ENCODE peak calls at places on chromosomes 13 and 19, in ten cellular contexts. One of them, this sample, is unnamed.

GRCh38 chr13:32330438-32330837 is 15.1 kb downstream of the BRCA2 start:
- DNase-seq in NCI-H1105 treated with DMSO at 0.1 percent for 48 hours: no peak
- DNase-seq in activated T-cell treated with anti-CD3 and anti-CD28 coated beads for 1 hour: no peak
- DNase-seq in HT-29: no peak
- DNase-seq in suprapubic skin: no peak
- DNase-seq in choroid plexus epithelial cell: peak
- DNase-seq in epithelial cell of esophagus: peak
- DNase-seq in HFFc6: peak
- DNase-seq in breast epithelium: no peak
- DNase-seq in NCI-H2081 treated with DMSO at 0.1 percent for 48 hours: no peak
- DNase-seq in this sample: no peak

GRCh38 chr13:32804673-32805260 is 211.5 kb upstream of the KL start:
- DNase-seq in NCI-H1105 treated with DMSO at 0.1 percent for 48 hours: no peak
- DNase-seq in activated T-cell treated with anti-CD3 and anti-CD28 coated beads for 1 hour: no peak
- DNase-seq in HT-29: no peak
- DNase-seq in suprapubic skin: no peak
- DNase-seq in choroid plexus epithelial cell: peak
- DNase-seq in epithelial cell of esophagus: peak
- DNase-seq in HFFc6: no peak
- DNase-seq in breast epithelium: no peak
- DNase-seq in NCI-H2081 treated with DMSO at 0.1 percent for 48 hours: no peak
- DNase-seq in this sample: no peak

GRCh38 chr13:41311607-41312500 is 787 bp downstream of the NAA16 start:
- DNase-seq in NCI-H1105 treated with DMSO at 0.1 percent for 48 hours: peak
- DNase-seq in activated T-cell treated with anti-CD3 and anti-CD28 coated beads for 1 hour: peak
- DNase-seq in HT-29: peak
- DNase-seq in suprapubic skin: peak
- DNase-seq in choroid plexus epithelial cell: peak
- DNase-seq in epithelial cell of esophagus: peak
- DNase-seq in HFFc6: peak
- DNase-seq in breast epithelium: no peak
- DNase-seq in NCI-H2081 treated with DMSO at 0.1 percent for 48 hours: no peak
- DNase-seq in this sample: peak

GRCh38 chr19:16660763-16661479 is at the start of gene TMEM38A:
- DNase-seq in NCI-H1105 treated with DMSO at 0.1 percent for 48 hours: peak
- DNase-seq in activated T-cell treated with anti-CD3 and anti-CD28 coated beads for 1 hour: peak
- DNase-seq in HT-29: peak
- DNase-seq in suprapubic skin: peak
- DNase-seq in choroid plexus epithelial cell: no peak
- DNase-seq in epithelial cell of esophagus: peak
- DNase-seq in HFFc6: no peak
- DNase-seq in breast epithelium: peak
- DNase-seq in NCI-H2081 treated with DMSO at 0.1 percent for 48 hours: no peak
- DNase-seq in this sample: peak

GRCh38 chr19:42290523-42291436 is 11.2 kb upstream of the PRR19 start:
- DNase-seq in NCI-H1105 treated with DMSO at 0.1 percent for 48 hours: no peak
- DNase-seq in activated T-cell treated with anti-CD3 and anti-CD28 coated beads for 1 hour: peak
- DNase-seq in HT-29: peak
- DNase-seq in suprapubic skin: peak
- DNase-seq in choroid plexus epithelial cell: no peak
- DNase-seq in epithelial cell of esophagus: no peak
- DNase-seq in HFFc6: no peak
- DNase-seq in breast epithelium: no peak
- DNase-seq in NCI-H2081 treated with DMSO at 0.1 percent for 48 hours: no peak
- DNase-seq in this sample: no peak

GRCh38 chr19:1173160-1173844 is 766 bp downstream of the SBNO2 start:
- DNase-seq in NCI-H1105 treated with DMSO at 0.1 percent for 48 hours: no peak
- DNase-seq in activated T-cell treated with anti-CD3 and anti-CD28 coated beads for 1 hour: no peak
- DNase-seq in HT-29: no peak
- DNase-seq in suprapubic skin: peak
- DNase-seq in choroid plexus epithelial cell: no peak
- DNase-seq in epithelial cell of esophagus: no peak
- DNase-seq in HFFc6: no peak
- DNase-seq in breast epithelium: peak
- DNase-seq in NCI-H2081 treated with DMSO at 0.1 percent for 48 hours: no peak
- DNase-seq in this sample: peak

GRCh38 chr13:49814551-49815270 is 22.2 kb upstream of the KPNA3 start:
- DNase-seq in NCI-H1105 treated with DMSO at 0.1 percent for 48 hours: no peak
- DNase-seq in activated T-cell treated with anti-CD3 and anti-CD28 coated beads for 1 hour: no peak
- DNase-seq in HT-29: no peak
- DNase-seq in suprapubic skin: no peak
- DNase-seq in choroid plexus epithelial cell: no peak
- DNase-seq in epithelial cell of esophagus: no peak
- DNase-seq in HFFc6: no peak
- DNase-seq in breast epithelium: no peak
- DNase-seq in NCI-H2081 treated with DMSO at 0.1 percent for 48 hours: no peak
- DNase-seq in this sample: no peak

GRCh38 chr13:30679483-30680330 is 55.6 kb upstream of the ALOX5AP start:
- DNase-seq in NCI-H1105 treated with DMSO at 0.1 percent for 48 hours: no peak
- DNase-seq in activated T-cell treated with anti-CD3 and anti-CD28 coated beads for 1 hour: peak
- DNase-seq in HT-29: peak
- DNase-seq in suprapubic skin: no peak
- DNase-seq in choroid plexus epithelial cell: peak
- DNase-seq in epithelial cell of esophagus: peak
- DNase-seq in HFFc6: no peak
- DNase-seq in breast epithelium: no peak
- DNase-seq in NCI-H2081 treated with DMSO at 0.1 percent for 48 hours: no peak
- DNase-seq in this sample: no peak

GRCh38 chr13:97249797-97250495 is 27.8 kb downstream of the MBNL2 start:
- DNase-seq in NCI-H1105 treated with DMSO at 0.1 percent for 48 hours: no peak
- DNase-seq in activated T-cell treated with anti-CD3 and anti-CD28 coated beads for 1 hour: no peak
- DNase-seq in HT-29: no peak
- DNase-seq in suprapubic skin: no peak
- DNase-seq in choroid plexus epithelial cell: no peak
- DNase-seq in epithelial cell of esophagus: no peak
- DNase-seq in HFFc6: no peak
- DNase-seq in breast epithelium: no peak
- DNase-seq in NCI-H2081 treated with DMSO at 0.1 percent for 48 hours: no peak
- DNase-seq in this sample: no peak

GRCh38 chr19:17306285-17306714 is 628 bp downstream of the MRPL34 start:
- DNase-seq in NCI-H1105 treated with DMSO at 0.1 percent for 48 hours: no peak
- DNase-seq in activated T-cell treated with anti-CD3 and anti-CD28 coated beads for 1 hour: no peak
- DNase-seq in HT-29: no peak
- DNase-seq in suprapubic skin: no peak
- DNase-seq in choroid plexus epithelial cell: no peak
- DNase-seq in epithelial cell of esophagus: no peak
- DNase-seq in HFFc6: no peak
- DNase-seq in breast epithelium: no peak
- DNase-seq in NCI-H2081 treated with DMSO at 0.1 percent for 48 hours: no peak
- DNase-seq in this sample: no peak

GRCh38 chr19:32862741-32863140 is 6.8 kb downstream of the SLC7A9 start:
- DNase-seq in NCI-H1105 treated with DMSO at 0.1 percent for 48 hours: no peak
- DNase-seq in activated T-cell treated with anti-CD3 and anti-CD28 coated beads for 1 hour: no peak
- DNase-seq in HT-29: no peak
- DNase-seq in suprapubic skin: no peak
- DNase-seq in choroid plexus epithelial cell: no peak
- DNase-seq in epithelial cell of esophagus: no peak
- DNase-seq in HFFc6: no peak
- DNase-seq in breast epithelium: no peak
- DNase-seq in NCI-H2081 treated with DMSO at 0.1 percent for 48 hours: no peak
- DNase-seq in this sample: no peak

GRCh38 chr13:62320129-62320724 is 904.6 kb upstream of the PCDH20 start:
- DNase-seq in NCI-H1105 treated with DMSO at 0.1 percent for 48 hours: peak
- DNase-seq in activated T-cell treated with anti-CD3 and anti-CD28 coated beads for 1 hour: no peak
- DNase-seq in HT-29: peak
- DNase-seq in suprapubic skin: no peak
- DNase-seq in choroid plexus epithelial cell: peak
- DNase-seq in epithelial cell of esophagus: peak
- DNase-seq in HFFc6: peak
- DNase-seq in breast epithelium: no peak
- DNase-seq in NCI-H2081 treated with DMSO at 0.1 percent for 48 hours: peak
- DNase-seq in this sample: no peak

GRCh38 chr13:46297338-46297737 is 85.6 kb downstream of the LRRC63 start:
- DNase-seq in NCI-H1105 treated with DMSO at 0.1 percent for 48 hours: no peak
- DNase-seq in activated T-cell treated with anti-CD3 and anti-CD28 coated beads for 1 hour: no peak
- DNase-seq in HT-29: no peak
- DNase-seq in suprapubic skin: no peak
- DNase-seq in choroid plexus epithelial cell: peak
- DNase-seq in epithelial cell of esophagus: no peak
- DNase-seq in HFFc6: peak
- DNase-seq in breast epithelium: no peak
- DNase-seq in NCI-H2081 treated with DMSO at 0.1 percent for 48 hours: no peak
- DNase-seq in this sample: no peak

GRCh38 chr13:98184796-98185195 is 7.7 kb upstream of the RNF113B start:
- DNase-seq in NCI-H1105 treated with DMSO at 0.1 percent for 48 hours: no peak
- DNase-seq in activated T-cell treated with anti-CD3 and anti-CD28 coated beads for 1 hour: no peak
- DNase-seq in HT-29: no peak
- DNase-seq in suprapubic skin: no peak
- DNase-seq in choroid plexus epithelial cell: peak
- DNase-seq in epithelial cell of esophagus: no peak
- DNase-seq in HFFc6: no peak
- DNase-seq in breast epithelium: no peak
- DNase-seq in NCI-H2081 treated with DMSO at 0.1 percent for 48 hours: no peak
- DNase-seq in this sample: no peak

GRCh38 chr19:34575206-34575605 is 93.6 kb downstream of the WTIP start:
- DNase-seq in NCI-H1105 treated with DMSO at 0.1 percent for 48 hours: no peak
- DNase-seq in activated T-cell treated with anti-CD3 and anti-CD28 coated beads for 1 hour: no peak
- DNase-seq in HT-29: no peak
- DNase-seq in suprapubic skin: no peak
- DNase-seq in choroid plexus epithelial cell: no peak
- DNase-seq in epithelial cell of esophagus: no peak
- DNase-seq in HFFc6: no peak
- DNase-seq in breast epithelium: no peak
- DNase-seq in NCI-H2081 treated with DMSO at 0.1 percent for 48 hours: no peak
- DNase-seq in this sample: no peak

GRCh38 chr19:6067975-6068374 is 42.3 kb downstream of the RFX2 start:
- DNase-seq in NCI-H1105 treated with DMSO at 0.1 percent for 48 hours: no peak
- DNase-seq in activated T-cell treated with anti-CD3 and anti-CD28 coated beads for 1 hour: no peak
- DNase-seq in HT-29: no peak
- DNase-seq in suprapubic skin: peak
- DNase-seq in choroid plexus epithelial cell: no peak
- DNase-seq in epithelial cell of esophagus: no peak
- DNase-seq in HFFc6: no peak
- DNase-seq in breast epithelium: no peak
- DNase-seq in NCI-H2081 treated with DMSO at 0.1 percent for 48 hours: no peak
- DNase-seq in this sample: peak

GRCh38 chr13:81582381-81582780 is 1241.5 kb upstream of the SPRY2 start:
- DNase-seq in NCI-H1105 treated with DMSO at 0.1 percent for 48 hours: no peak
- DNase-seq in activated T-cell treated with anti-CD3 and anti-CD28 coated beads for 1 hour: no peak
- DNase-seq in HT-29: no peak
- DNase-seq in suprapubic skin: no peak
- DNase-seq in choroid plexus epithelial cell: no peak
- DNase-seq in epithelial cell of esophagus: no peak
- DNase-seq in HFFc6: no peak
- DNase-seq in breast epithelium: no peak
- DNase-seq in NCI-H2081 treated with DMSO at 0.1 percent for 48 hours: no peak
- DNase-seq in this sample: no peak

GRCh38 chr19:1970003-1970805 is 29.2 kb downstream of the CSNK1G2 start:
- DNase-seq in NCI-H1105 treated with DMSO at 0.1 percent for 48 hours: no peak
- DNase-seq in activated T-cell treated with anti-CD3 and anti-CD28 coated beads for 1 hour: no peak
- DNase-seq in HT-29: peak
- DNase-seq in suprapubic skin: no peak
- DNase-seq in choroid plexus epithelial cell: no peak
- DNase-seq in epithelial cell of esophagus: no peak
- DNase-seq in HFFc6: no peak
- DNase-seq in breast epithelium: no peak
- DNase-seq in NCI-H2081 treated with DMSO at 0.1 percent for 48 hours: no peak
- DNase-seq in this sample: no peak

GRCh38 chr13:51500687-51501086 is 47.9 kb upstream of the INTS6 start:
- DNase-seq in NCI-H1105 treated with DMSO at 0.1 percent for 48 hours: no peak
- DNase-seq in activated T-cell treated with anti-CD3 and anti-CD28 coated beads for 1 hour: no peak
- DNase-seq in HT-29: no peak
- DNase-seq in suprapubic skin: no peak
- DNase-seq in choroid plexus epithelial cell: no peak
- DNase-seq in epithelial cell of esophagus: no peak
- DNase-seq in HFFc6: no peak
- DNase-seq in breast epithelium: no peak
- DNase-seq in NCI-H2081 treated with DMSO at 0.1 percent for 48 hours: no peak
- DNase-seq in this sample: no peak

GRCh38 chr13:112859817-112860190 is 109.2 kb upstream of the MCF2L start:
- DNase-seq in NCI-H1105 treated with DMSO at 0.1 percent for 48 hours: no peak
- DNase-seq in activated T-cell treated with anti-CD3 and anti-CD28 coated beads for 1 hour: no peak
- DNase-seq in HT-29: no peak
- DNase-seq in suprapubic skin: no peak
- DNase-seq in choroid plexus epithelial cell: peak
- DNase-seq in epithelial cell of esophagus: peak
- DNase-seq in HFFc6: no peak
- DNase-seq in breast epithelium: no peak
- DNase-seq in NCI-H2081 treated with DMSO at 0.1 percent for 48 hours: no peak
- DNase-seq in this sample: no peak

GRCh38 chr13:110646442-110647364 is 31.4 kb downstream of the NAXD start:
- DNase-seq in NCI-H1105 treated with DMSO at 0.1 percent for 48 hours: no peak
- DNase-seq in activated T-cell treated with anti-CD3 and anti-CD28 coated beads for 1 hour: no peak
- DNase-seq in HT-29: no peak
- DNase-seq in suprapubic skin: no peak
- DNase-seq in choroid plexus epithelial cell: no peak
- DNase-seq in epithelial cell of esophagus: no peak
- DNase-seq in HFFc6: no peak
- DNase-seq in breast epithelium: no peak
- DNase-seq in NCI-H2081 treated with DMSO at 0.1 percent for 48 hours: no peak
- DNase-seq in this sample: no peak

This sample was measured in coronary artery.